ENCODE peak calls at places on chromosomes 13 and 19, in four cellular contexts. A is right cardiac atrium, N is heart left ventricle, X is lower lobe of right lung. R is an unnamed sample.

GRCh38 chr13:40665061-40665753 is 1.2 kb downstream of the FOXO1 start:
- DNase-seq in A (peak), N (peak), X (peak), R (peak)

GRCh38 chr19:6059396-6059947 is 50.8 kb downstream of the RFX2 start:
- DNase-seq in A (no peak), N (no peak), X (no peak), R (no peak)

GRCh38 chr13:108769213-108770070 is 140.0 kb downstream of the MYO16 start:
- DNase-seq in A (no peak), N (no peak), X (no peak), R (peak)

GRCh38 chr19:43329989-43330388 is 23.5 kb upstream of the CD177 start:
- DNase-seq in A (no peak), N (no peak), X (no peak), R (no peak)

GRCh38 chr13:94414141-94414540 is 65.3 kb downstream of the DCT start:
- DNase-seq in A (no peak), N (no peak), X (no peak), R (no peak)

GRCh38 chr19:53503126-53503525 is 34.8 kb upstream of the ZNF331 start:
- DNase-seq in A (no peak), N (no peak), X (no peak), R (no peak)

GRCh38 chr13:51737609-51738008 is 66.4 kb downstream of the DHRS12 start:
- DNase-seq in A (no peak), N (no peak), X (no peak), R (no peak)

GRCh38 chr13:32165791-32166190 is 134.2 kb downstream of the FRY start:
- DNase-seq in A (peak), N (peak), X (peak), R (no peak)

GRCh38 chr19:17220207-17220758 is 5.1 kb downstream of the USE1 start:
- DNase-seq in A (peak), N (no peak), X (no peak), R (peak)

GRCh38 chr13:23956106-23956505 is 58.8 kb upstream of the C1QTNF9B start:
- DNase-seq in A (no peak), N (no peak), X (no peak), R (peak)

GRCh38 chr13:75299913-75300862 is 181.8 kb downstream of the TBC1D4 start:
- DNase-seq in A (no peak), N (no peak), X (no peak), R (peak)

GRCh38 chr13:23443878-23444277 is 10.4 kb upstream of the SACS start:
- DNase-seq in A (no peak), N (no peak), X (no peak), R (no peak)

GRCh38 chr13:113013303-113013702 is 44.3 kb downstream of the MCF2L start:
- DNase-seq in A (no peak), N (no peak), X (peak), R (peak)

GRCh38 chr19:57110592-57111328 is 9.0 kb upstream of the USP29 start:
- DNase-seq in A (no peak), N (no peak), X (no peak), R (no peak)

GRCh38 chr13:97495678-97496077 is 61.7 kb downstream of the RAP2A start:
- DNase-seq in A (no peak), N (no peak), X (no peak), R (peak)

GRCh38 chr13:111857846-111858560 is 208.9 kb upstream of the SOX1 start:
- DNase-seq in A (no peak), N (no peak), X (no peak), R (no peak)

GRCh38 chr13:98672947-98673545 is 79.4 kb downstream of the SLC15A1 start:
- DNase-seq in A (peak), N (peak), X (peak), R (peak)

GRCh38 chr13:22135446-22135845 is 464.6 kb downstream of the FGF9 start:
- DNase-seq in A (no peak), N (no peak), X (no peak), R (no peak)

R was measured in PC-3.